ENCODE peak calls at places on chromosome 22, in eight cellular contexts. E, G, D, O, U, Y, X and N are unnamed samples.

GRCh38 chr22:32281092-32281491 is 25.9 kb upstream of the SLC5A4 start:
- DNase-seq in E (no peak), G (no peak), D (no peak), O (peak; percentile 14), U (peak; percentile 93), Y (no peak), X (no peak), N (no peak)

GRCh38 chr22:17097701-17098100 is 12.9 kb downstream of the IL17RA start:
- DNase-seq in E (no peak), G (peak; percentile 69), D (no peak), O (no peak), U (no peak), Y (no peak), X (no peak), N (no peak)

GRCh38 chr22:23219787-23220484 is 39.6 kb downstream of the BCR start:
- DNase-seq in E (peak; percentile 49), G (peak; percentile 89), D (peak; percentile 35), O (no peak), U (peak; percentile 52), Y (no peak), X (peak; percentile 89), N (peak; percentile 72)

GRCh38 chr22:42069801-42070516 is 653 bp downstream of the NAGA start:
- DNase-seq in E (no peak), G (peak; percentile 32), D (no peak), O (no peak), U (no peak), Y (no peak), X (peak; percentile 57), N (no peak)

GRCh38 chr22:50089231-50090140 is at the start of gene MOV10L1:
- DNase-seq in E (no peak), G (peak; percentile 72), D (no peak), O (no peak), U (no peak), Y (no peak), X (no peak), N (no peak)

GRCh38 chr22:23478175-23478574 is 101.9 kb downstream of the IGLL1 start:
- DNase-seq in E (no peak), G (no peak), D (no peak), O (no peak), U (peak; percentile 19), Y (no peak), X (no peak), N (peak; percentile 69)

GRCh38 chr22:31800065-31800464 is 46.2 kb downstream of the DEPDC5 start:
- DNase-seq in E (no peak), G (no peak), D (no peak), O (peak; percentile 2), U (peak; percentile 96), Y (no peak), X (no peak), N (no peak)

GRCh38 chr22:42991010-42991651 is 23.8 kb downstream of the PACSIN2 start:
- DNase-seq in E (peak; percentile 67), G (no peak), D (peak; percentile 69), O (no peak), U (peak; percentile 76), Y (no peak), X (no peak), N (no peak)

GRCh38 chr22:20305894-20306645 is 13.8 kb downstream of the DGCR6L start:
- DNase-seq in E (no peak), G (peak; percentile 70), D (no peak), O (no peak), U (no peak), Y (no peak), X (no peak), N (no peak)

GRCh38 chr22:24161485-24161884 is 19.8 kb upstream of the SUSD2 start:
- DNase-seq in E (no peak), G (no peak), D (no peak), O (no peak), U (no peak), Y (no peak), X (no peak), N (no peak)

GRCh38 chr22:17870408-17870807 is 96.1 kb upstream of the BID start:
- DNase-seq in E (no peak), G (peak; percentile 32), D (peak; percentile 41), O (no peak), U (no peak), Y (no peak), X (no peak), N (no peak)

GRCh38 chr22:29299136-29299900 is 7.1 kb upstream of the GAS2L1 start:
- DNase-seq in E (no peak), G (no peak), D (no peak), O (no peak), U (no peak), Y (no peak), X (no peak), N (no peak)

GRCh38 chr22:19146215-19146968 is 1.9 kb upstream of the ESS2 start:
- DNase-seq in E (no peak), G (peak; percentile 59), D (no peak), O (no peak), U (no peak), Y (no peak), X (no peak), N (peak; percentile 39)

GRCh38 chr22:26679003-26679629 is 21.7 kb downstream of the MIAT start:
- DNase-seq in E (peak; percentile 78), G (peak; percentile 87), D (peak; percentile 80), O (peak; percentile 66), U (peak; percentile 54), Y (peak; percentile 79), X (peak; percentile 74), N (peak; percentile 58)

GRCh38 chr22:24482586-24482985 is 12.5 kb upstream of the UPB1 start:
- DNase-seq in E (no peak), G (no peak), D (no peak), O (no peak), U (peak; percentile 77), Y (no peak), X (peak; percentile 61), N (no peak)

GRCh38 chr22:49702068-49702397 is 125.6 kb downstream of the BRD1 start:
- DNase-seq in E (no peak), G (no peak), D (no peak), O (no peak), U (no peak), Y (no peak), X (no peak), N (no peak)

GRCh38 chr22:50542416-50542927 is 3.2 kb upstream of the KLHDC7B start:
- DNase-seq in E (no peak), G (peak; percentile 90), D (peak; percentile 44), O (no peak), U (peak; percentile 73), Y (no peak), X (peak; percentile 90), N (no peak)

GRCh38 chr22:28923826-28924732 is 40.7 kb downstream of the ZNRF3 start:
- DNase-seq in E (peak; percentile 64), G (no peak), D (peak; percentile 38), O (no peak), U (peak; percentile 35), Y (no peak), X (no peak), N (peak; percentile 38)

DNA sequence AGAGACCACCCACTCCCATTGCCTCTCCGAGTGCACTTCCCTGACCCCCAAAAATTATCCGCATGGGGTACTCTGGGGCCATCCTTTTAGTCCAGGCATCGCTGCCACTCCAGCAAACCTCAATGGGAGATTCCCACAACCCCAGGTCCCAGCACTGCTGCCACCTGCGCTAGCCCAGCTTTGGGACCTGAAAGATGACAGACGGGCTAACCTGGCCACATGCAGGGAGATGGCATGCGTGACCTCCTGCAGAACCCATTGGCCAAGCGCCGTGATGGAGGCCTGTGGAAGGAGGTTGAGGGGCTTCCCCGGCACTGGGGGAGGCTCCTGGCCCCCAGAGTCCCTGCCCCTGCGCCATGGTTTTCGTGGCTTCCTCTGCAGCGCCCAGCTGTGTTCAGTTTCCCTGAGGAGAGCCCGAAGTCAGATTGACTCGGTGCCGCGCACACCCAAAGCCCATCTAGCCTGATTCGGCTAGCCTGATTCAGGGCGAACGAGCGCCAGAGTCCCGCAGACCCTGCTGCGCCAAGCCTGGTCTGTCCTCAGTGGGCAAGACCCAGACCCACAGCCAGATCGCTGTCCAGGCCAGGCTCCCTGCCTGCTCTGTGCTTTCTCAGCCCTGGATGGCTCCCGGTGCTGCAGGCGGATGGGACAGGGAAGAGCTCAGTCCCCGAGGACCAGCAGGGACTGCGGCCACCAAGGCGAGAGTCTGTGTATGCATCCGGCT is 751 bp upstream of the WNT7B start:
- DNase-seq in E (no peak), G (no peak), D (no peak), O (no peak), U (no peak), Y (no peak), X (no peak), N (no peak)
- H3K4me3 ChIP-seq in E (no peak overlapping the region), G (no peak overlapping the region), D (no peak overlapping the region), O (no peak overlapping the region), U (no peak overlapping the region), Y (no peak overlapping the region), X (no peak overlapping the region), N (no peak overlapping the region)

GRCh38 chr22:21862386-21863242 is 4.8 kb downstream of the MAPK1 start:
- DNase-seq in E (no peak), G (no peak), D (no peak), O (no peak), U (no peak), Y (no peak), X (no peak), N (no peak)
- H3K4me3 ChIP-seq in E (no peak overlapping the region), G (no peak overlapping the region), D (no peak overlapping the region), O (no peak overlapping the region), U (no peak overlapping the region), Y (no peak overlapping the region), X (no peak overlapping the region), N (no peak overlapping the region)

DNA sequence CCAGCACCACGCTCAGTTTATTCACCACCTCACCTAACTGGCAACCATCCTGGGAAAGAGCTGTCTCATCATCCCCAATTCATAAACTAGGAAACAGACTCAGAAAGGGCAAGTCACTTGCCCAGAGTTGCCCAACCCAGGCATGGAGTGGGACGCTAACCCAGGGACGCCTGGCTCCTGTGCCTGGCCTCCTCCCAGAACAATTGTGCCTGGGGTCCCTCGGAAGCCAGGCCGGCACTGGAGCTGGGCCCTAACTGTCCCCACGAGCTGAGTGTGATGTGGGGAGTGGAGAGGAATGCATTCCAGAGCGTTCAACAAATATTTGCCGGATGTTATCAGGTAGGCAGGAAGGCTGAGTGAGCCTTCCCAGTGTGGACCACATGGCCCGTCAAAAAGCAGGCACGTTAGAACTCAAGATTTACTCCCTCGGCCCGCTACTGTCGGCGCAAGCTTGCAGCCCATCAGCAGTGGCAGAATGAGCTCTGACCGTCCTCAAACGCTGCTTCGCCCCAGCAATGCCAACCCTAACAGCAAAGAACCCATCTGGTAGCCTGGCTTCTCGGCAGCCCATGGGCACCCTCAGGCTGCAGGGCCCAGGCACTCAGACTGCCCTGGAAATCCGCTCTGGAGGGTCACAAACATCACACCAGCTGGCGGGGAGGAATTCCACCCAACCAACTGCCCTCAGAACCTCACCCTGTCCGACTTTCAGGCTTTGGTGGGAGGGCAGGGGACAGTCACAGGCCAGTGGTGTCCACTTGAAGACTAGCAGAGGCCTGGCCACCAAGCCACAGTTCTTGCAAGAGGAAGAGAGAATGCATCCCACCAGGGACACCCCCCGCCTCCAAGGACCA is 35.6 kb downstream of the MYH9 start:
- DNase-seq in E (no peak), G (no peak), D (no peak), O (no peak), U (peak; percentile 72), Y (no peak), X (no peak), N (no peak)
- H3K4me3 ChIP-seq in E (no peak overlapping the region), G (no peak overlapping the region), D (no peak overlapping the region), O (no peak overlapping the region), U (no peak overlapping the region), Y (no peak overlapping the region), X (no peak overlapping the region), N (no peak overlapping the region)

DNA sequence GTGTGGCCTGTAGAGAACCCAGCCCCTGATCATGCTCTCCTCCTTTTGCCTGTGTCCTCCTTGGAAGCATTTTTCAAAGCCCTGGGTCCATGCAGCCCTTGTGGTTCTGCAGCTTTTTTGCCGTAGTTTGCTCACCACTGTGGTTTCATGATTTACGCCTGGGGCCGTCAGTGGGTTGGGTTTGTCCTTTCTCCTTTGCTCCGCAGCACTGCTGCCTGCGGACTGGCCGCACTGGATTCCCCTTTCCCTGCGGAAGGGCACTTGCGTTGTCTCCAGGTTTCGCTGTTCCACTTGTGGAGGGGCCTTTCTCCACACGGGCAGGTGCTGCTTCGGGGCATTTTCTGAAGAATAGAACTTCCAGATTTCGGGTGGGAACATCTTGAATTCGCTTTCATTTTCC is 1260.9 kb downstream of the BRD1 start:
- DNase-seq in E (no peak), G (no peak), D (no peak), O (no peak), U (no peak), Y (no peak), X (no peak), N (no peak)
- H3K4me3 ChIP-seq in E (no peak overlapping the region), G (no peak overlapping the region), D (no peak overlapping the region), O (no peak overlapping the region), U (no peak overlapping the region), Y (no peak overlapping the region), X (no peak overlapping the region), N (no peak overlapping the region)